ENCODE peak calls at places on chromosome 4, in ten cellular contexts. G, N, F, H, V, O, B, D, R and Q are unnamed samples.
A peak's percentile ranks its signal among the peaks of the same experiment; 100 is the strongest.

GRCh38 chr4:20618010-20618409 is 82.2 kb upstream of the PACRGL start:
- DNase-seq in G (peak; percentile 57), N (no peak), F (no peak), H (no peak), V (no peak), O (no peak), B (peak; percentile 39), D (no peak), R (peak; percentile 31), Q (peak; percentile 26)

GRCh38 chr4:186131935-186132334 is 27.4 kb downstream of the FAM149A start:
- DNase-seq in G (no peak), N (no peak), F (no peak), H (no peak), V (no peak), O (no peak), B (no peak), D (no peak), R (no peak), Q (no peak)

GRCh38 chr4:109207060-109207459 is 95.4 kb downstream of the COL25A1 start:
- DNase-seq in G (peak; percentile 10), N (peak; percentile 96), F (peak; percentile 90), H (no peak), V (peak; percentile 35), O (no peak), B (no peak), D (no peak), R (no peak), Q (peak; percentile 83)

GRCh38 chr4:80788798-80789197 is 241.7 kb upstream of the BMP3 start:
- DNase-seq in G (no peak), N (no peak), F (peak; percentile 24), H (no peak), V (peak; percentile 10), O (no peak), B (no peak), D (no peak), R (no peak), Q (peak; percentile 52)

GRCh38 chr4:12555011-12555410 is 929.1 kb downstream of the RAB28 start:
- DNase-seq in G (no peak), N (no peak), F (peak; percentile 13), H (no peak), V (peak; percentile 92), O (no peak), B (no peak), D (no peak), R (no peak), Q (peak; percentile 62)

GRCh38 chr4:80918004-80918403 is 112.5 kb upstream of the BMP3 start:
- DNase-seq in G (no peak), N (no peak), F (peak; percentile 3), H (no peak), V (peak; percentile 20), O (no peak), B (no peak), D (no peak), R (no peak), Q (peak; percentile 72)

GRCh38 chr4:16205298-16206164 is 20.7 kb downstream of the TAPT1 start:
- DNase-seq in G (peak; percentile 67), N (peak; percentile 61), F (no peak), H (no peak), V (no peak), O (no peak), B (no peak), D (peak; percentile 6), R (no peak), Q (peak; percentile 57)

GRCh38 chr4:8010618-8011017 is 71.0 kb upstream of the AFAP1 start:
- DNase-seq in G (peak; percentile 71), N (peak; percentile 84), F (peak; percentile 74), H (no peak), V (peak; percentile 50), O (no peak), B (peak; percentile 61), D (no peak), R (peak; percentile 74), Q (peak; percentile 35)

GRCh38 chr4:21655100-21655499 is 293.5 kb downstream of the KCNIP4 start:
- DNase-seq in G (no peak), N (no peak), F (no peak), H (no peak), V (no peak), O (no peak), B (no peak), D (no peak), R (no peak), Q (no peak)

GRCh38 chr4:112817933-112818921 is 181.3 kb downstream of the LARP7 start:
- DNase-seq in G (peak; percentile 89), N (peak; percentile 81), F (peak; percentile 90), H (peak; percentile 93), V (peak; percentile 84), O (peak; percentile 85), B (peak; percentile 28), D (peak; percentile 74), R (peak; percentile 40), Q (peak; percentile 94)

GRCh38 chr4:160353548-160353947 is 1250.7 kb downstream of the RAPGEF2 start:
- DNase-seq in G (no peak), N (peak; percentile 53), F (peak; percentile 10), H (no peak), V (no peak), O (no peak), B (no peak), D (no peak), R (no peak), Q (no peak)

GRCh38 chr4:3765271-3766206 is 646 bp upstream of the ADRA2C start:
- DNase-seq in G (peak; percentile 90), N (peak; percentile 73), F (peak; percentile 69), H (peak; percentile 89), V (peak; percentile 13), O (peak; percentile 91), B (peak; percentile 56), D (peak; percentile 56), R (peak; percentile 69), Q (peak; percentile 43)

GRCh38 chr4:85778809-85779124 is 303.8 kb downstream of the ARHGAP24 start:
- DNase-seq in G (no peak), N (no peak), F (peak; percentile 39), H (no peak), V (peak; percentile 61), O (no peak), B (no peak), D (no peak), R (peak; percentile 14), Q (peak; percentile 62)
- H3K4me3 ChIP-seq in G (no peak overlapping the region), N (no peak overlapping the region), F (peak overlapping the region; percentile 59), H (peak overlapping the region; percentile 74), V (peak overlapping the region; percentile 72), O (peak overlapping the region; percentile 44), B (no peak overlapping the region), D (peak overlapping the region; percentile 22), R (no peak overlapping the region), Q (peak overlapping the region; percentile 52)

GRCh38 chr4:126341927-126342326 is 1027.2 kb downstream of the FAT4 start:
- DNase-seq in G (no peak), N (no peak), F (no peak), H (no peak), V (no peak), O (no peak), B (no peak), D (no peak), R (no peak), Q (no peak)
- TF ChIP-seq CTCF in G (no peak), N (no peak), F (no peak), H (no peak), V (no peak), O (no peak), B (no peak), D (no peak), R (no peak), Q (no peak)

GRCh38 chr4:140609548-140610425 is 41.0 kb upstream of the UCP1 start:
- DNase-seq in G (peak; percentile 51), N (peak; percentile 76), F (peak; percentile 36), H (no peak), V (peak; percentile 66), O (no peak), B (no peak), D (peak; percentile 42), R (peak; percentile 46), Q (peak; percentile 67)
- H3K4me3 ChIP-seq in G (no peak overlapping the region), N (no peak overlapping the region), F (no peak overlapping the region), H (no peak overlapping the region), V (no peak overlapping the region), O (no peak overlapping the region), B (no peak overlapping the region), D (no peak overlapping the region), R (no peak overlapping the region), Q (no peak overlapping the region)

DNA sequence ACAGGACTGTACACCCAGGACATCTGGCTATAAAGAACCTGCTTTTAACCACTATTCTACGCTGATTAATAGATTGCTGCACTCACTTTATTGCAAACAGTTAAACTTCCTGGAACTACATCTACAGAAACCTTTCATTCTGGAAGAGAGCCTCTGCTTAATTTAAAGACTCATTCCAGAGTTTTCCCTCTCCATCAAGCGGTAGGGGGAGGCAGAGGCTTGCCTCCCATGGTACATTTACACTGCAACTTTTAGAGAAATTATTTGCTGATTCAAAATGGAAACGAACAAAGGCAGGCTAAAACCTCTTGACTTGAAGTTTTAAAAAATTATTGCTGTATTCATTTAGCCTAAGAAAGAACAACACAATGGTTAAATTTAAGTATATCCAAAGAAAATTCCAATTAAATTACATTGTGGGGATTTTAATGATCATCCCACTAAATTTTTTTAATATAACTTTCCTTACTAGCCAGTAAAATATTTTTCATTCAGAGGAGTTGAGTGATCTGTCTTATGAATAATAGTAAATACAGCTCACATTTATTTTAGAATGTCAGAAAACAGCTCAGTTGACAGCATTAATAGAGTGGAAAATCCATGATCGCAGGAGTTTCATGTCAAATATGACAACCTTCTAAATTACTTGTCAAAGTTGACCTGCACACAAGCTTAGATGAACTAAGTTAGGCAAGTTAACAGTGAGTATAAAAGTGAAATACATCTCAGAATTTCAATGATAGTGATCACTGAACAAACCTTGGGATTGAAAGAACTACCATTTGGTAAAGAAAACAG is 46.3 kb upstream of the PCDH10 start:
- DNase-seq in G (peak; percentile 4), N (no peak), F (no peak), H (no peak), V (peak; percentile 13), O (no peak), B (no peak), D (no peak), R (no peak), Q (no peak)
- TF ChIP-seq CTCF in G (peak; percentile 30), N (no peak), F (no peak), H (peak; percentile 65), V (peak; percentile 42), O (no peak), B (no peak), D (no peak), R (no peak), Q (peak; percentile 25)

DNA sequence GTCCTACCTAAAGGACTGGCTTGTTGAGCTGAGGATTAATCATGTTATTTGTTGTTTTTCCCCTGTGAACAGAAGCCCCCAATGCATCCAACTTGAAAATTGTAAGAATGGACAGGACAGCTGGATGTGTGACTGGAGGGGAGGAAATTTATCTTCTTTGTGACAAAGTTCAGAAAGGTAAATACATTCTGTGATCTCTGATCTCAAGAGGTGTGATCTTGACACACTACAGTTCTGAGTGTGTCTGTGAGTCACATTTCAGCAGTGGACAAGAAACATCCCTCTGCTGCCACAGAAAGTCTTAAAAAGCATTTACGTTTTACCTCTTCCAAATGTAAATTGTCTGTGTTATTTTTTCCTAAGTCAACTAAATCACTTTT is 79.3 kb downstream of the NFKB1 start:
- DNase-seq in G (no peak), N (no peak), F (no peak), H (no peak), V (no peak), O (no peak), B (no peak), D (no peak), R (no peak), Q (no peak)
- H3K4me3 ChIP-seq in G (no peak overlapping the region), N (no peak overlapping the region), F (no peak overlapping the region), H (no peak overlapping the region), V (no peak overlapping the region), O (no peak overlapping the region), B (no peak overlapping the region), D (no peak overlapping the region), R (no peak overlapping the region), Q (no peak overlapping the region)

GRCh38 chr4:121822796-121823504 is 733 bp downstream of the CCNA2 start:
- DNase-seq in G (peak; percentile 52), N (peak; percentile 75), F (peak; percentile 37), H (peak; percentile 74), V (peak; percentile 29), O (peak; percentile 65), B (no peak), D (peak; percentile 25), R (peak; percentile 24), Q (peak; percentile 30)
- TF ChIP-seq CTCF in G (peak; percentile 34), N (peak; percentile 38), F (peak; percentile 9), H (peak; percentile 49), V (peak; percentile 30), O (no peak), B (no peak), D (no peak), R (no peak), Q (peak; percentile 36)